ENCODE peak calls at places on chromosomes 6 and 20, in five cellular contexts. One of them, this sample, is unnamed.

GRCh38 chr6:121811106-121811505 is 375.7 kb downstream of the GJA1 start:
- DNase-seq in psoas muscle: no peak
- DNase-seq in ascending aorta: no peak
- DNase-seq in esophagus squamous epithelium: no peak
- DNase-seq in HepG2: no peak
- DNase-seq in this sample: no peak

GRCh38 chr20:45933231-45934045 is 1.0 kb upstream of the PCIF1 start:
- DNase-seq in psoas muscle: peak; percentile 61
- DNase-seq in ascending aorta: peak; percentile 53
- DNase-seq in HepG2: peak; percentile 95
- DNase-seq in esophagus squamous epithelium: no peak
- DNase-seq in this sample: peak; percentile 60

GRCh38 chr20:57266251-57267157 is at the start of gene BMP7:
- DNase-seq in psoas muscle: no peak
- DNase-seq in ascending aorta: no peak
- DNase-seq in esophagus squamous epithelium: no peak
- DNase-seq in HepG2: no peak
- DNase-seq in this sample: peak; percentile 56

GRCh38 chr6:69985180-69985579 is 118.8 kb downstream of the COL19A1 start:
- DNase-seq in psoas muscle: no peak
- DNase-seq in esophagus squamous epithelium: no peak
- DNase-seq in ascending aorta: no peak
- DNase-seq in HepG2: no peak
- DNase-seq in this sample: no peak

GRCh38 chr6:84536914-84537638 is 227.3 kb downstream of the TBX18 start:
- DNase-seq in esophagus squamous epithelium: no peak
- DNase-seq in HepG2: no peak
- DNase-seq in psoas muscle: no peak
- DNase-seq in ascending aorta: no peak
- DNase-seq in this sample: no peak

GRCh38 chr20:50344232-50345071 is 153.8 kb downstream of the CEBPB start:
- DNase-seq in psoas muscle: no peak
- DNase-seq in HepG2: peak; percentile 62
- DNase-seq in ascending aorta: no peak
- DNase-seq in esophagus squamous epithelium: no peak
- DNase-seq in this sample: no peak

GRCh38 chr20:51696304-51697118 is 71.7 kb downstream of the ATP9A start:
- DNase-seq in HepG2: no peak
- DNase-seq in ascending aorta: no peak
- DNase-seq in psoas muscle: no peak
- DNase-seq in esophagus squamous epithelium: no peak
- DNase-seq in this sample: no peak

GRCh38 chr6:36129889-36130671 is at the start of gene MAPK13:
- DNase-seq in esophagus squamous epithelium: no peak
- DNase-seq in HepG2: peak; percentile 25
- DNase-seq in ascending aorta: no peak
- DNase-seq in psoas muscle: no peak
- DNase-seq in this sample: no peak

GRCh38 chr6:109892451-109893435 is 85.4 kb upstream of the GPR6 start:
- DNase-seq in esophagus squamous epithelium: no peak
- DNase-seq in psoas muscle: no peak
- DNase-seq in HepG2: no peak
- DNase-seq in ascending aorta: no peak
- DNase-seq in this sample: no peak

GRCh38 chr20:50848846-50849673 is 54.2 kb downstream of the BCAS4 start:
- DNase-seq in psoas muscle: no peak
- DNase-seq in ascending aorta: no peak
- DNase-seq in esophagus squamous epithelium: no peak
- DNase-seq in HepG2: no peak
- DNase-seq in this sample: no peak

GRCh38 chr6:48834706-48835105 is 628.3 kb downstream of the MMUT start:
- DNase-seq in ascending aorta: no peak
- DNase-seq in psoas muscle: no peak
- DNase-seq in HepG2: no peak
- DNase-seq in esophagus squamous epithelium: no peak
- DNase-seq in this sample: no peak

GRCh38 chr20:8855315-8855714 is 213.6 kb upstream of the PLCB4 start:
- DNase-seq in esophagus squamous epithelium: no peak
- DNase-seq in ascending aorta: no peak
- DNase-seq in HepG2: no peak
- DNase-seq in psoas muscle: peak; percentile 17
- DNase-seq in this sample: no peak

GRCh38 chr6:64712606-64713005 is 994.4 kb downstream of the EYS start:
- DNase-seq in ascending aorta: no peak
- DNase-seq in psoas muscle: no peak
- DNase-seq in esophagus squamous epithelium: no peak
- DNase-seq in HepG2: no peak
- DNase-seq in this sample: no peak

GRCh38 chr6:26536571-26537159 is 1.5 kb upstream of the HMGN4 start:
- DNase-seq in esophagus squamous epithelium: no peak
- DNase-seq in psoas muscle: no peak
- DNase-seq in ascending aorta: no peak
- DNase-seq in HepG2: peak; percentile 35
- DNase-seq in this sample: no peak

GRCh38 chr6:87105823-87106222 is 10.9 kb upstream of the CGA start:
- DNase-seq in ascending aorta: no peak
- DNase-seq in HepG2: no peak
- DNase-seq in esophagus squamous epithelium: no peak
- DNase-seq in psoas muscle: no peak
- DNase-seq in this sample: no peak

GRCh38 chr6:55836481-55836880 is 38.9 kb downstream of the BMP5 start:
- DNase-seq in HepG2: no peak
- DNase-seq in esophagus squamous epithelium: no peak
- DNase-seq in ascending aorta: no peak
- DNase-seq in psoas muscle: no peak
- DNase-seq in this sample: no peak

GRCh38 chr6:32177788-32178546 is at the start of gene RNF5:
- DNase-seq in ascending aorta: peak; percentile 96
- DNase-seq in psoas muscle: peak; percentile 93
- DNase-seq in esophagus squamous epithelium: peak; percentile 90
- DNase-seq in HepG2: peak; percentile 100
- DNase-seq in this sample: peak; percentile 95

GRCh38 chr6:168737481-168737880 is 296.5 kb downstream of the SMOC2 start:
- DNase-seq in HepG2: peak; percentile 18
- DNase-seq in ascending aorta: no peak
- DNase-seq in psoas muscle: no peak
- DNase-seq in esophagus squamous epithelium: no peak
- DNase-seq in this sample: no peak

GRCh38 chr20:57141492-57141891 is 124.9 kb downstream of the BMP7 start:
- DNase-seq in esophagus squamous epithelium: no peak
- DNase-seq in HepG2: no peak
- DNase-seq in psoas muscle: no peak
- DNase-seq in ascending aorta: no peak
- DNase-seq in this sample: no peak

GRCh38 chr20:19889011-19889953 is 127.9 kb upstream of the NAA20 start:
- DNase-seq in HepG2: no peak
- DNase-seq in ascending aorta: no peak
- DNase-seq in esophagus squamous epithelium: no peak
- DNase-seq in psoas muscle: peak; percentile 40
- DNase-seq in this sample: peak; percentile 25

GRCh38 chr6:18308070-18308735 is 43.9 kb upstream of the DEK start:
- DNase-seq in esophagus squamous epithelium: no peak
- DNase-seq in psoas muscle: no peak
- DNase-seq in HepG2: no peak
- DNase-seq in ascending aorta: no peak
- DNase-seq in this sample: no peak

GRCh38 chr6:25127433-25127832 is 151.7 kb upstream of the CARMIL1 start:
- DNase-seq in ascending aorta: no peak
- DNase-seq in psoas muscle: no peak
- DNase-seq in HepG2: no peak
- DNase-seq in esophagus squamous epithelium: no peak
- DNase-seq in this sample: no peak

GRCh38 chr6:111563581-111563980 is 42.1 kb downstream of the TRAF3IP2 start:
- DNase-seq in HepG2: no peak
- DNase-seq in ascending aorta: no peak
- DNase-seq in psoas muscle: no peak
- DNase-seq in esophagus squamous epithelium: no peak
- DNase-seq in this sample: no peak

GRCh38 chr6:38272222-38272621 is 367.5 kb downstream of the BTBD9 start:
- DNase-seq in HepG2: no peak
- DNase-seq in esophagus squamous epithelium: no peak
- DNase-seq in ascending aorta: no peak
- DNase-seq in psoas muscle: no peak
- DNase-seq in this sample: no peak

GRCh38 chr6:136173519-136174507 is 76.3 kb downstream of the MTFR2 start:
- DNase-seq in HepG2: no peak
- DNase-seq in esophagus squamous epithelium: no peak
- DNase-seq in psoas muscle: no peak
- DNase-seq in ascending aorta: no peak
- DNase-seq in this sample: no peak

GRCh38 chr20:21505161-21505809 is 8.6 kb downstream of the NKX2-2 start:
- DNase-seq in esophagus squamous epithelium: no peak
- DNase-seq in HepG2: peak; percentile 55
- DNase-seq in ascending aorta: no peak
- DNase-seq in psoas muscle: peak; percentile 58
- DNase-seq in this sample: peak; percentile 52

GRCh38 chr6:106188104-106188794 is 102.1 kb downstream of the PRDM1 start:
- DNase-seq in psoas muscle: no peak
- DNase-seq in ascending aorta: no peak
- DNase-seq in esophagus squamous epithelium: no peak
- DNase-seq in HepG2: peak; percentile 14
- DNase-seq in this sample: no peak
- H3K27ac ChIP-seq in psoas muscle: no peak overlapping the region
- H3K27ac ChIP-seq in ascending aorta: no peak overlapping the region
- H3K27ac ChIP-seq in esophagus squamous epithelium: no peak overlapping the region
- H3K27ac ChIP-seq in HepG2: no peak overlapping the region
- H3K27ac ChIP-seq in this sample: no peak overlapping the region

GRCh38 chr6:107689881-107690545 is 134.1 kb downstream of the SCML4 start:
- DNase-seq in esophagus squamous epithelium: no peak
- DNase-seq in ascending aorta: no peak
- DNase-seq in psoas muscle: no peak
- DNase-seq in HepG2: no peak
- DNase-seq in this sample: no peak

GRCh38 chr6:107689190-107689589 is 134.9 kb downstream of the SCML4 start:
- DNase-seq in ascending aorta: no peak
- DNase-seq in esophagus squamous epithelium: no peak
- DNase-seq in psoas muscle: no peak
- DNase-seq in HepG2: no peak
- DNase-seq in this sample: no peak

GRCh38 chr6:107690546-107690863 is 133.6 kb downstream of the SCML4 start:
- DNase-seq in HepG2: no peak
- DNase-seq in esophagus squamous epithelium: no peak
- DNase-seq in ascending aorta: no peak
- DNase-seq in psoas muscle: no peak
- DNase-seq in this sample: no peak

GRCh38 chr6:107692351-107692750 is 131.8 kb downstream of the SCML4 start:
- DNase-seq in esophagus squamous epithelium: no peak
- DNase-seq in HepG2: no peak
- DNase-seq in psoas muscle: no peak
- DNase-seq in ascending aorta: no peak
- DNase-seq in this sample: no peak

GRCh38 chr6:107690864-107691661 is 133.1 kb downstream of the SCML4 start:
- DNase-seq in HepG2: no peak
- DNase-seq in psoas muscle: no peak
- DNase-seq in ascending aorta: no peak
- DNase-seq in esophagus squamous epithelium: no peak
- DNase-seq in this sample: no peak
- H3K27ac ChIP-seq in HepG2: no peak overlapping the region
- H3K27ac ChIP-seq in psoas muscle: no peak overlapping the region
- H3K27ac ChIP-seq in ascending aorta: no peak overlapping the region
- H3K27ac ChIP-seq in esophagus squamous epithelium: no peak overlapping the region
- H3K27ac ChIP-seq in this sample: no peak overlapping the region

GRCh38 chr6:131628726-131629125 is 684 bp upstream of the MED23 start:
- DNase-seq in psoas muscle: no peak
- DNase-seq in ascending aorta: no peak
- DNase-seq in esophagus squamous epithelium: no peak
- DNase-seq in HepG2: no peak
- DNase-seq in this sample: no peak
- H3K27ac ChIP-seq in psoas muscle: peak overlapping the region; percentile 78
- H3K27ac ChIP-seq in ascending aorta: no peak overlapping the region
- H3K27ac ChIP-seq in esophagus squamous epithelium: peak overlapping the region; percentile 93
- H3K27ac ChIP-seq in HepG2: no peak overlapping the region
- H3K27ac ChIP-seq in this sample: no peak overlapping the region

GRCh38 chr6:14640631-14641030 is 523.1 kb downstream of the CD83 start:
- DNase-seq in psoas muscle: no peak
- DNase-seq in HepG2: no peak
- DNase-seq in esophagus squamous epithelium: no peak
- DNase-seq in ascending aorta: no peak
- DNase-seq in this sample: no peak
- H3K27ac ChIP-seq in psoas muscle: peak overlapping the region; percentile 91
- H3K27ac ChIP-seq in HepG2: no peak overlapping the region
- H3K27ac ChIP-seq in esophagus squamous epithelium: no peak overlapping the region
- H3K27ac ChIP-seq in ascending aorta: no peak overlapping the region
- H3K27ac ChIP-seq in this sample: no peak overlapping the region

GRCh38 chr20:17595846-17596245 is 26.0 kb downstream of the DSTN start:
- DNase-seq in esophagus squamous epithelium: no peak
- DNase-seq in HepG2: no peak
- DNase-seq in psoas muscle: no peak
- DNase-seq in ascending aorta: no peak
- DNase-seq in this sample: no peak

GRCh38 chr20:17590245-17590644 is 20.4 kb downstream of the DSTN start:
- DNase-seq in esophagus squamous epithelium: no peak
- DNase-seq in HepG2: no peak
- DNase-seq in ascending aorta: no peak
- DNase-seq in psoas muscle: no peak
- DNase-seq in this sample: no peak

GRCh38 chr20:17593902-17594301 is 24.0 kb downstream of the DSTN start:
- DNase-seq in esophagus squamous epithelium: no peak
- DNase-seq in HepG2: no peak
- DNase-seq in psoas muscle: no peak
- DNase-seq in ascending aorta: no peak
- DNase-seq in this sample: no peak

GRCh38 chr20:17598013-17598550 is 28.2 kb downstream of the DSTN start:
- DNase-seq in HepG2: no peak
- DNase-seq in esophagus squamous epithelium: no peak
- DNase-seq in ascending aorta: no peak
- DNase-seq in psoas muscle: no peak
- DNase-seq in this sample: no peak

DNA sequence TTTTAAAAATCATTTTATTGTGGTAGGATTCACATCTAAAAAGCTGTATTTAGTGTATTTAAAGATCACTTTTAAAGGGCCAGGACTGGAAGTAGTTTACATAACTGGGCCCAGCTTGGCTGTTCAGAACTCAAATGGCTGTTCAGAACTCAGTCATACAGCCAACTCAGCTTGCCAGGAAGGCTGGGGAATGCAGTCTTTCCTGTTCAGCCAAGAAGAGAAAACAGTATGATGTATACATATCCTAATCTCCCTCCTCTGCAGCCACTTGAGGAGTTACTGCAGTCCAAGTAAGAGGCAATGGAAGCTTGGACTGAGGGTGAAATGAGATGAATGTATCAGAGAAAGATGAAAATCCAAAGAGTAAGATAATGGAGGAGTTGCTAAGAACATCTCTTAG is 24.6 kb downstream of the DSTN start:
- DNase-seq in ascending aorta: no peak
- DNase-seq in esophagus squamous epithelium: no peak
- DNase-seq in HepG2: no peak
- DNase-seq in psoas muscle: no peak
- DNase-seq in this sample: no peak
- H3K27ac ChIP-seq in ascending aorta: peak overlapping the region; percentile 67
- H3K27ac ChIP-seq in esophagus squamous epithelium: peak overlapping the region; percentile 74
- H3K27ac ChIP-seq in HepG2: no peak overlapping the region
- H3K27ac ChIP-seq in psoas muscle: no peak overlapping the region
- H3K27ac ChIP-seq in this sample: no peak overlapping the region